ENCODE peak calls at places on chromosome 4, in seven cellular contexts. A is mammary epithelial cell, E is Peyer's patch, Z is uterus, T is HCT116, M is lower lobe of right lung, B is endothelial cell of umbilical vein. N is an unnamed sample. For H3K36me3, the result is how much of the 10 kb centered on the place peaks cover.

GRCh38 chr4:183399166-183399565 is 45.3 kb upstream of the CDKN2AIP start:
- DNase-seq in A (no peak), E (no peak), Z (no peak), T (no peak), M (no peak), B (no peak), N (no peak)

GRCh38 chr4:106541253-106541652 is 172.7 kb upstream of the GIMD1 start:
- DNase-seq in A (peak), E (no peak), Z (no peak), T (no peak), M (no peak), B (peak), N (no peak)

GRCh38 chr4:141851246-141851891 is 215.0 kb downstream of the IL15 start:
- DNase-seq in A (peak), E (no peak), Z (no peak), T (no peak), M (no peak), B (no peak), N (no peak)

GRCh38 chr4:101074326-101074725 is 273.0 kb downstream of the PPP3CA start:
- DNase-seq in A (no peak), E (no peak), Z (no peak), T (no peak), M (no peak), B (no peak), N (no peak)

GRCh38 chr4:95867919-95868318 is 28.0 kb downstream of the PDHA2 start:
- DNase-seq in A (no peak), E (no peak), Z (no peak), T (peak), M (no peak), B (peak), N (no peak)

GRCh38 chr4:53507671-53508286 is 83.5 kb downstream of the LNX1 start:
- DNase-seq in A (no peak), E (no peak), Z (no peak), T (no peak), M (no peak), B (peak), N (no peak)

GRCh38 chr4:39446483-39446841 is 12.3 kb downstream of the RPL9 start:
- DNase-seq in A (no peak), E (no peak), Z (no peak), T (no peak), M (no peak), B (no peak), N (no peak)

GRCh38 chr4:53929955-53930798 is 134.2 kb downstream of the CHIC2 start:
- DNase-seq in A (peak), E (peak), Z (peak), T (peak), M (peak), B (peak), N (peak)

GRCh38 chr4:124322234-124322831 is 390.2 kb downstream of the ANKRD50 start:
- DNase-seq in A (peak), E (no peak), Z (no peak), T (peak), M (no peak), B (peak), N (no peak)

GRCh38 chr4:144450526-144450925 is 195.4 kb upstream of the HHIP start:
- DNase-seq in A (no peak), E (no peak), Z (no peak), T (no peak), M (no peak), B (no peak), N (no peak)

GRCh38 chr4:168885416-168885815 is 124.6 kb downstream of the CBR4 start:
- DNase-seq in A (no peak), E (no peak), Z (no peak), T (no peak), M (no peak), B (no peak), N (no peak)

GRCh38 chr4:75745192-75745591 is 20.8 kb downstream of the USO1 start:
- DNase-seq in A (peak), E (no peak), Z (no peak), T (no peak), M (no peak), B (peak), N (no peak)

GRCh38 chr4:168449740-168450442 is 30.4 kb downstream of the DDX60L start:
- DNase-seq in A (peak), E (no peak), Z (peak), T (no peak), M (no peak), B (peak), N (no peak)

GRCh38 chr4:106358899-106359298 is 9.7 kb downstream of the GIMD1 start:
- DNase-seq in A (peak), E (no peak), Z (no peak), T (no peak), M (no peak), B (no peak), N (no peak)

GRCh38 chr4:4859799-4860380 is 425 bp downstream of the MSX1 start:
- DNase-seq in A (no peak), E (no peak), Z (no peak), T (no peak), M (no peak), B (peak), N (no peak)

GRCh38 chr4:185839770-185840169 is 27.8 kb upstream of the SORBS2 start:
- DNase-seq in A (no peak), E (no peak), Z (no peak), T (no peak), M (no peak), B (no peak), N (no peak)

GRCh38 chr4:150799207-150799606 is 215.9 kb downstream of the LRBA start:
- DNase-seq in A (no peak), E (no peak), Z (no peak), T (no peak), M (no peak), B (no peak), N (no peak)

GRCh38 chr4:144343143-144343755 is 202.7 kb upstream of the GYPA start:
- DNase-seq in A (no peak), E (no peak), Z (no peak), T (no peak), M (no peak), B (peak), N (no peak)

GRCh38 chr4:186719925-186720694 is 3.5 kb downstream of the FAT1 start:
- DNase-seq in A (peak), E (no peak), Z (no peak), T (no peak), M (no peak), B (no peak), N (no peak)

GRCh38 chr4:112176596-112176995 is 31.3 kb downstream of the FAM241A start:
- DNase-seq in A (no peak), E (no peak), Z (no peak), T (no peak), M (no peak), B (no peak), N (no peak)

GRCh38 chr4:39118034-39118658 is 56.1 kb downstream of the KLHL5 start:
- DNase-seq in A (no peak), E (no peak), Z (no peak), T (no peak), M (no peak), B (no peak), N (no peak)

GRCh38 chr4:103011378-103012025 is 8.0 kb downstream of the SLC9B1 start:
- DNase-seq in A (peak), E (no peak), Z (peak), T (no peak), M (peak), B (no peak), N (no peak)

GRCh38 chr4:125796138-125796537 is 481.4 kb downstream of the FAT4 start:
- DNase-seq in A (no peak), E (no peak), Z (no peak), T (no peak), M (no peak), B (peak), N (no peak)

GRCh38 chr4:119028296-119028695 is 107.3 kb upstream of the MYOZ2 start:
- DNase-seq in A (no peak), E (no peak), Z (no peak), T (no peak), M (no peak), B (no peak), N (no peak)

GRCh38 chr4:80188801-80189458 is 8.4 kb upstream of the PRDM8 start:
- DNase-seq in A (no peak), E (no peak), Z (no peak), T (no peak), M (no peak), B (no peak), N (no peak)

GRCh38 chr4:77917075-77917474 is 54.4 kb downstream of the MRPL1 start:
- DNase-seq in A (no peak), E (no peak), Z (no peak), T (no peak), M (no peak), B (no peak), N (no peak)

DNA sequence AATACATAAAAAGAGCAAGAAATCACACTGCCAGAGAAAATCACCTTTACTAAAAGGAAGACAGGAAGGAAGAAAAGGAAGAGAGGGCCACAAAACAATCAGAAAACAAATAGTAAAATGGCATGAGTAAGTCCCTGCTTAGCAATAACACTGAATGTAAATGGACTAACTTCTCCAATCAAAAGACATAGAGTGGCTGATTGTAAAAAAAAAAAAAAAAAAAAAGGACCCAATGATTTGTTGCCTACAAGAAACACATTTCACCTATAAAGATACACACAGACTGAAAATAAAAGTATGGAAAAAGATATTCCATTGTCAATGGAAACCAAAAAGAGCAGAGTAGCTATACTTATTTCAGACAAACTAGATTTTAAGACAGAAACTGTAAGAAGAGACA is 12.6 kb downstream of the CENPU start:
- DNase-seq in A (no peak), E (no peak), Z (no peak), T (no peak), M (no peak), B (no peak), N (no peak)
- H3K36me3 ChIP-seq in A (under half), E (under half), Z (under half), T (under half), M (under half), B (under half), N (under half)

GRCh38 chr4:84799318-84799717 is 167.2 kb downstream of the WDFY3 start:
- DNase-seq in A (no peak), E (no peak), Z (no peak), T (no peak), M (no peak), B (peak), N (no peak)
- H3K36me3 ChIP-seq in A (under half), E (under half), Z (under half), T (under half), M (half or more), B (under half), N (under half)

GRCh38 chr4:16169491-16169890 is 56.8 kb downstream of the TAPT1 start:
- DNase-seq in A (no peak), E (no peak), Z (no peak), T (no peak), M (no peak), B (peak), N (no peak)
- H3K36me3 ChIP-seq in A (under half), E (under half), Z (under half), T (under half), M (half or more), B (under half), N (under half)

DNA sequence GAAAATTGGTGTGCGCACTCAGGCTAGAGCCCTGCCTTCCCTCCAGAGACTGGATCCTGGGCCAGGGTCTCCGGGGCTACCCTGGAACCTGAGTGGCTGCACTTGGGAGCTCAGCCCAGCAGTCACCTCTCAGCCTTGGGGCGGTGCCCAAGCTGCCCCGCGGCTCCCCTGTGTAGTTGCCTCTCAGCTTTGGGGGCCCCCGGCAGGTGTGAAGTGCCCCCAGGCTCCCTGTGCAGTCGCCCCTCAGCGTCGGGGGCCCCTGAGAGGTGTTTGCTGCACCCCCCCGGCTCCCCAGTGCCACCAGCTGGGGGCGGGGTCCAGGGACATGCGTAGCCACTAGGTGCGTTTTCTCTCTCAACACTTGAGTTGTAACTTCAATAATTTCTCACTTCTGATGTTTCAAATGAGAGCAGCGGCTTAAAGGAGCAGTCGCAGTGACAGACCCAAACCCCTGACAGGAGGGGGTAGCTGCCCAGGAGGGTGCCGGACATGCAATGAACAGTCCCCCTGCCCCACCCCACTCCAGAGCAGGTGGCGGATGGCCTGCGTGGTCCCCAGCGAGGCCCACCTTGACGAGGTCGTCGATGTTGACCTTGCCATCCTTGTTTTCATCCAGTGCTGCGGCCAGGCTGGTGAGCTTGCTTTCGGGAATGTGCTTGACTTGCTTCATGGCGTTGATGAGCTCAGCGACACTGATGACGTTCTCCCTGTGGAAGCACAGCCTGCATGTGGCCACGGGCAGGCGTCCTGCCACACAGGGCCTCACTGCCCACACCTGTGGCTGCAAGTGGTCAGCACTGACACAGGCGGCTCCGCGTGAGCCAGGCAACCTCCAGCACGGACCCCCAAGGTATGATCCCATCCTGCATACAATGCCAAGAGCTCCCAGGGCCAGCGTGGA is 22.3 kb downstream of the FGFR3 start:
- DNase-seq in A (no peak), E (no peak), Z (no peak), T (no peak), M (no peak), B (no peak), N (no peak)
- H3K36me3 ChIP-seq in A (under half), E (under half), Z (under half), T (under half), M (half or more), B (under half), N (under half)

GRCh38 chr4:7021355-7021754 is 21.8 kb upstream of the TADA2B start:
- DNase-seq in A (no peak), E (no peak), Z (no peak), T (no peak), M (no peak), B (no peak), N (no peak)
- H3K36me3 ChIP-seq in A (under half), E (under half), Z (under half), T (under half), M (half or more), B (under half), N (under half)

N was measured in iPS DF 6.9.